ENCODE peak calls at places on chromosome 10, in nine cellular contexts. Z, L, H, X, G, Y, K, C and O are unnamed samples.

GRCh38 chr10:61890430-61890829 is 11.1 kb upstream of the ARID5B start:
- DNase-seq in X (no peak), Z (peak; percentile 77), C (no peak), K (no peak), L (no peak), Y (no peak), G (no peak), H (no peak), O (no peak)

GRCh38 chr10:59585046-59585700 is 124.5 kb downstream of the SLC16A9 start:
- DNase-seq in H (no peak), K (no peak), Z (peak; percentile 92), C (no peak), X (peak; percentile 44), G (no peak), L (no peak), Y (no peak), O (no peak)

GRCh38 chr10:63123963-63124362 is 9.2 kb upstream of the NRBF2 start:
- DNase-seq in G (no peak), X (no peak), Y (no peak), H (no peak), Z (no peak), L (peak; percentile 26), C (no peak), K (no peak), O (no peak)

GRCh38 chr10:7853892-7854289 is 35.6 kb downstream of the TAF3 start:
- DNase-seq in L (no peak), X (no peak), Z (no peak), C (no peak), Y (no peak), H (no peak), K (no peak), G (no peak), O (no peak)

GRCh38 chr10:122475581-122475980 is 14.2 kb downstream of the HTRA1 start:
- DNase-seq in C (no peak), K (peak; percentile 53), X (peak; percentile 40), Y (no peak), G (no peak), Z (no peak), L (no peak), H (peak; percentile 77), O (no peak)

GRCh38 chr10:76133597-76134255 is 702.3 kb downstream of the LRMDA start:
- DNase-seq in C (no peak), Y (no peak), G (no peak), H (no peak), K (peak; percentile 61), L (no peak), Z (no peak), X (no peak), O (no peak)

GRCh38 chr10:52083422-52083821 is 230.7 kb upstream of the DKK1 start:
- DNase-seq in Z (no peak), Y (no peak), X (no peak), G (no peak), C (no peak), K (no peak), L (no peak), H (no peak), O (no peak)

GRCh38 chr10:128633864-128634541 is 507.8 kb upstream of the MKI67 start:
- DNase-seq in G (no peak), H (peak; percentile 25), X (no peak), C (no peak), Z (no peak), Y (no peak), K (peak; percentile 28), L (no peak), O (no peak)

GRCh38 chr10:114400091-114400490 is 4.2 kb downstream of the AFAP1L2 start:
- DNase-seq in C (no peak), L (peak; percentile 38), Z (no peak), K (no peak), H (no peak), X (no peak), Y (no peak), G (peak; percentile 26), O (no peak)

GRCh38 chr10:26378763-26379361 is 59.3 kb upstream of the APBB1IP start:
- DNase-seq in X (peak; percentile 4), Z (no peak), L (no peak), Y (no peak), K (no peak), C (no peak), G (no peak), H (no peak), O (no peak)

GRCh38 chr10:111522551-111522950 is 445.7 kb downstream of the ADRA2A start:
- DNase-seq in H (no peak), Y (no peak), X (no peak), Z (no peak), G (no peak), C (no peak), K (no peak), L (no peak), O (no peak)

GRCh38 chr10:91210435-91210834 is 10.0 kb upstream of the PCGF5 start:
- DNase-seq in X (no peak), G (no peak), K (no peak), C (no peak), Z (no peak), H (no peak), Y (peak; percentile 74), L (no peak), O (no peak)

GRCh38 chr10:91294134-91294906 is 73.9 kb downstream of the PCGF5 start:
- DNase-seq in X (no peak), H (no peak), L (no peak), Y (no peak), G (no peak), Z (no peak), K (no peak), C (no peak), O (no peak)

GRCh38 chr10:97341416-97341815 is 6.9 kb upstream of the FRAT2 start:
- DNase-seq in G (no peak), L (no peak), C (no peak), K (no peak), Y (no peak), Z (no peak), H (no peak), X (no peak), O (no peak)

GRCh38 chr10:124293641-124294449 is 124.9 kb downstream of the OAT start:
- DNase-seq in K (no peak), X (no peak), Z (no peak), C (no peak), G (peak; percentile 49), H (no peak), L (no peak), Y (no peak), O (peak; percentile 78)

GRCh38 chr10:61319550-61320256 is 133.5 kb downstream of the TMEM26 start:
- DNase-seq in Z (peak; percentile 63), C (no peak), H (no peak), X (no peak), L (no peak), Y (no peak), K (no peak), G (no peak), O (no peak)

GRCh38 chr10:57249615-57250281 is 888.7 kb upstream of the ZWINT start:
- DNase-seq in G (no peak), L (no peak), H (no peak), X (no peak), C (no peak), K (no peak), Z (no peak), Y (no peak), O (no peak)

GRCh38 chr10:129594811-129595210 is 127.8 kb downstream of the MGMT start:
- DNase-seq in C (no peak), K (no peak), Y (no peak), H (no peak), L (no peak), X (no peak), G (no peak), Z (no peak), O (no peak)

DNA sequence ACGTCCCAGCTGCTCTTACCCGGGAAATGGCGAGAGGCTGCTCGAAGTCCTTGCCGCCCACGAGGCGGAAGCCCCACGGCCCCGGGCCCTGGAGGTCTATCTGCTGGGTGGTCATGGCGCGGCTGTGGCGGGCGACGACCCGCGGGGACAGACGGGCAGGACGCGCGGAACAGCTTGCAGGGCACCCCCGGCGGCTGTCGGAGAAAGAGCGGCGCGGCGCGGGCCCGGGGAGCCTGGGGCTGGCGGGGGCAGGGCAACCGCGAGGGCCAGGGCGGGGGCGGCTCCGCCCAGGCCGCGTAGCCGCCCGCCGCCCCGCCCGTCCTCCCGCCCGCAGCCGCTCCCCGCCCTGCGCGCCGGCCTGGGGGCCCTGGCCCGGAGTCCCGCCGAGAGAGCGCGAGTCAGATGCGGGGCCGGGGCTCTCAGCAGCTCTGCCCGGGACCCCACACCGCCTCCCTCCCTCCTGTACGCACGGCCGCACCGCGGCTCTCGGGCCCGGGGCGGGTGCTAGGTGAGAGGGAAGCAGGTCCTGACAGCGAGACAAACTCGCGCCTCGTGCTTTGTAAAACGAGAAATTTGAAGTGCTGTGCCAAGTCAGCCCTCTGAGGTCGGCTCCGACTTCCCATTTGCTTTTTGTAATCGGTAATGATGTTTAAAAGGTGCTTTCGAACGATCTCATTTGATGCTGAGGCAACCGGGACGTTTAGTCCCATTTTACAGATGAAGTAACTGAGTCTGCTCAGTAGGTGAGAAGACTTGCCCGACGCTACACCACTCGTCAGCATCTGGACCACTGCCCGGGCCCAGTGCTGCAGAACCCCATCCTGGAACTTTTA is at the start of gene PDLIM1:
- DNase-seq in Z (peak; percentile 68), H (peak; percentile 81), X (peak; percentile 29), Y (peak; percentile 81), K (peak; percentile 80), L (peak; percentile 65), C (no peak), G (peak; percentile 87), O (peak; percentile 86)
- TF ChIP-seq CTCF in Z (peak; percentile 28), H (peak; percentile 32), X (peak; percentile 18), Y (no peak), K (peak; percentile 19), L (no peak), C (no peak), G (no peak), O (peak; percentile 35)

GRCh38 chr10:133357293-133358151 is at the start of gene FUOM:
- DNase-seq in L (peak; percentile 37), Z (peak; percentile 37), H (peak; percentile 90), X (peak; percentile 13), Y (peak; percentile 45), G (no peak), K (peak; percentile 80), C (no peak), O (peak; percentile 87)
- TF ChIP-seq CTCF in L (no peak), Z (no peak), H (peak; percentile 12), X (no peak), Y (no peak), G (no peak), K (no peak), C (no peak), O (no peak)

DNA sequence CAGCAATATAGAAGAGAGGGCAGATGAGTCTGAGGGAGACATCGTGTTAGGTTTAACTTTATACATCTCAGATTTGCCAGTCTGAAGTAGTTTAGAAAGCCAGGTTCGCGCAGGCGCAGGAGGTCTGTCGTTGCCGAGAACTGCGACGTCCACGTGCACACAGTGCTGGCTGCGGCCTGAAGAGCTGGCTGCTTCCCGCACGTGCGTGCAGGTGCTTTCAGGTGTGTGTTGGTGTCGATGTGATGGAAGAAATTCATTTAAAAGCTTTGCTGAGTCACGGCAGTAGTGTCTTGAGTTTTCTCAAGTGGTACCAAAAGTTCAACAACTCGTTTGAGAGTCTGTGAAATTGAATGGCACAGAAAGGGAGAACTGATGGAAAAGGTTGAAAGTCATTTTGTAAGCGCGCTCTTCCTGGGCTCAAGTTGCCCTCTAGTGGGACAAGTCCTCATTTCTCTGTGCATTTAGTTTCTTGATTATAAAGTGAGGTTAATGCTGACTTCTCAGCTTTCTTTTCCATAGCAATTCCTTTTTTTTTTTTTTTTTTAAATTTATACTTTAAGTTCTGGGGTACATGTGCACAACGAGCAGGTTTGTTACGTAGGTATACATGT is 18.7 kb downstream of the WDR37 start:
- DNase-seq in K (no peak), L (peak; percentile 42), C (no peak), G (no peak), H (no peak), Z (no peak), X (no peak), Y (no peak), O (no peak)
- TF ChIP-seq CTCF in K (peak; percentile 33), L (peak; percentile 49), C (peak; percentile 23), G (no peak), H (peak; percentile 21), Z (peak; percentile 29), X (peak; percentile 7), Y (peak; percentile 9), O (peak; percentile 25)

GRCh38 chr10:85602306-85602705 is 764.3 kb downstream of the GRID1 start:
- DNase-seq in G (no peak), Y (no peak), H (no peak), X (no peak), C (no peak), Z (no peak), K (no peak), L (no peak), O (peak; percentile 82)
- TF ChIP-seq CTCF in G (no peak), Y (no peak), H (no peak), X (no peak), C (no peak), Z (no peak), K (no peak), L (no peak), O (no peak)